ENCODE peak calls at places on chromosomes 5 and 9, in nine cellular contexts. One of them, this sample, is unnamed. For H3K4me1, the result is how much of the 10 kb centered on the place peaks cover.

GRCh38 chr5:120007619-120008018 is 378.3 kb downstream of the FAM170A start:
- DNase-seq in SK-N-SH: no peak
- DNase-seq in CD8-positive, alpha-beta T cell: no peak
- DNase-seq in small intestine: no peak
- DNase-seq in mucosa of descending colon: no peak
- DNase-seq in mesendoderm: no peak
- DNase-seq in endodermal cell: no peak
- DNase-seq in HCT116: no peak
- DNase-seq in cardiac muscle cell: no peak
- DNase-seq in this sample: no peak

GRCh38 chr9:132214027-132214622 is 52.3 kb downstream of the NTNG2 start:
- DNase-seq in mesendoderm: peak
- DNase-seq in mucosa of descending colon: no peak
- DNase-seq in endodermal cell: peak
- DNase-seq in small intestine: no peak
- DNase-seq in HCT116: peak
- DNase-seq in CD8-positive, alpha-beta T cell: no peak
- DNase-seq in SK-N-SH: peak
- DNase-seq in cardiac muscle cell: peak
- DNase-seq in this sample: peak

GRCh38 chr9:80664327-80665210 is 1024.8 kb downstream of the TLE1 start:
- DNase-seq in endodermal cell: no peak
- DNase-seq in SK-N-SH: peak
- DNase-seq in HCT116: no peak
- DNase-seq in small intestine: no peak
- DNase-seq in mucosa of descending colon: no peak
- DNase-seq in cardiac muscle cell: peak
- DNase-seq in CD8-positive, alpha-beta T cell: no peak
- DNase-seq in mesendoderm: peak
- DNase-seq in this sample: no peak

GRCh38 chr5:131211669-131212068 is 40.9 kb downstream of the LYRM7 start:
- DNase-seq in CD8-positive, alpha-beta T cell: no peak
- DNase-seq in small intestine: no peak
- DNase-seq in mesendoderm: no peak
- DNase-seq in SK-N-SH: no peak
- DNase-seq in cardiac muscle cell: no peak
- DNase-seq in endodermal cell: no peak
- DNase-seq in mucosa of descending colon: no peak
- DNase-seq in HCT116: no peak
- DNase-seq in this sample: no peak

GRCh38 chr5:109326864-109327263 is 82.9 kb downstream of the PJA2 start:
- DNase-seq in mucosa of descending colon: no peak
- DNase-seq in SK-N-SH: no peak
- DNase-seq in small intestine: no peak
- DNase-seq in CD8-positive, alpha-beta T cell: no peak
- DNase-seq in cardiac muscle cell: no peak
- DNase-seq in HCT116: no peak
- DNase-seq in mesendoderm: no peak
- DNase-seq in endodermal cell: no peak
- DNase-seq in this sample: no peak

GRCh38 chr5:157613385-157614245 is 38.0 kb upstream of the ADAM19 start:
- DNase-seq in HCT116: no peak
- DNase-seq in CD8-positive, alpha-beta T cell: no peak
- DNase-seq in small intestine: peak
- DNase-seq in endodermal cell: no peak
- DNase-seq in SK-N-SH: no peak
- DNase-seq in mucosa of descending colon: no peak
- DNase-seq in mesendoderm: no peak
- DNase-seq in cardiac muscle cell: no peak
- DNase-seq in this sample: no peak

GRCh38 chr9:79129865-79130480 is 441.8 kb upstream of the TLE4 start:
- DNase-seq in SK-N-SH: peak
- DNase-seq in endodermal cell: peak
- DNase-seq in mucosa of descending colon: no peak
- DNase-seq in cardiac muscle cell: peak
- DNase-seq in CD8-positive, alpha-beta T cell: no peak
- DNase-seq in HCT116: peak
- DNase-seq in small intestine: peak
- DNase-seq in mesendoderm: peak
- DNase-seq in this sample: peak

GRCh38 chr5:138466900-138467710 is 1.8 kb downstream of the EGR1 start:
- DNase-seq in HCT116: no peak
- DNase-seq in mucosa of descending colon: peak
- DNase-seq in cardiac muscle cell: peak
- DNase-seq in SK-N-SH: peak
- DNase-seq in mesendoderm: no peak
- DNase-seq in small intestine: no peak
- DNase-seq in endodermal cell: no peak
- DNase-seq in CD8-positive, alpha-beta T cell: no peak
- DNase-seq in this sample: peak

GRCh38 chr5:1297243-1297642 is 2.4 kb upstream of the TERT start:
- DNase-seq in small intestine: no peak
- DNase-seq in endodermal cell: peak
- DNase-seq in SK-N-SH: no peak
- DNase-seq in cardiac muscle cell: no peak
- DNase-seq in HCT116: no peak
- DNase-seq in mesendoderm: no peak
- DNase-seq in mucosa of descending colon: no peak
- DNase-seq in CD8-positive, alpha-beta T cell: no peak
- DNase-seq in this sample: no peak

GRCh38 chr5:59157001-59157527 is 574.2 kb downstream of the RAB3C start:
- DNase-seq in HCT116: no peak
- DNase-seq in small intestine: no peak
- DNase-seq in mucosa of descending colon: no peak
- DNase-seq in cardiac muscle cell: no peak
- DNase-seq in mesendoderm: no peak
- DNase-seq in CD8-positive, alpha-beta T cell: no peak
- DNase-seq in SK-N-SH: no peak
- DNase-seq in endodermal cell: no peak
- DNase-seq in this sample: no peak

GRCh38 chr9:127252405-127253093 is 12.0 kb upstream of the GARNL3 start:
- DNase-seq in CD8-positive, alpha-beta T cell: no peak
- DNase-seq in mucosa of descending colon: no peak
- DNase-seq in small intestine: no peak
- DNase-seq in SK-N-SH: no peak
- DNase-seq in cardiac muscle cell: no peak
- DNase-seq in endodermal cell: no peak
- DNase-seq in HCT116: no peak
- DNase-seq in mesendoderm: no peak
- DNase-seq in this sample: no peak

GRCh38 chr5:177086918-177087706 is 397 bp downstream of the FGFR4 start:
- DNase-seq in cardiac muscle cell: peak
- DNase-seq in SK-N-SH: peak
- DNase-seq in mucosa of descending colon: peak
- DNase-seq in HCT116: peak
- DNase-seq in CD8-positive, alpha-beta T cell: peak
- DNase-seq in endodermal cell: peak
- DNase-seq in small intestine: peak
- DNase-seq in mesendoderm: peak
- DNase-seq in this sample: no peak

GRCh38 chr5:88515881-88516819 is 247.5 kb upstream of the TMEM161B start:
- DNase-seq in mesendoderm: no peak
- DNase-seq in small intestine: peak
- DNase-seq in endodermal cell: no peak
- DNase-seq in SK-N-SH: no peak
- DNase-seq in HCT116: no peak
- DNase-seq in mucosa of descending colon: no peak
- DNase-seq in cardiac muscle cell: no peak
- DNase-seq in CD8-positive, alpha-beta T cell: no peak
- DNase-seq in this sample: no peak

GRCh38 chr9:92808726-92809451 is 44.3 kb upstream of the BICD2 start:
- DNase-seq in SK-N-SH: peak
- DNase-seq in mesendoderm: peak
- DNase-seq in CD8-positive, alpha-beta T cell: no peak
- DNase-seq in cardiac muscle cell: peak
- DNase-seq in HCT116: peak
- DNase-seq in endodermal cell: peak
- DNase-seq in small intestine: peak
- DNase-seq in mucosa of descending colon: peak
- DNase-seq in this sample: peak

GRCh38 chr5:26833596-26833995 is 204.8 kb downstream of the CDH9 start:
- DNase-seq in endodermal cell: no peak
- DNase-seq in mucosa of descending colon: no peak
- DNase-seq in SK-N-SH: no peak
- DNase-seq in small intestine: no peak
- DNase-seq in HCT116: no peak
- DNase-seq in cardiac muscle cell: no peak
- DNase-seq in CD8-positive, alpha-beta T cell: no peak
- DNase-seq in mesendoderm: no peak
- DNase-seq in this sample: no peak

GRCh38 chr9:34929506-34930102 is 28.5 kb upstream of the PHF24 start:
- DNase-seq in endodermal cell: peak
- DNase-seq in SK-N-SH: peak
- DNase-seq in mucosa of descending colon: no peak
- DNase-seq in CD8-positive, alpha-beta T cell: no peak
- DNase-seq in small intestine: peak
- DNase-seq in mesendoderm: peak
- DNase-seq in HCT116: peak
- DNase-seq in cardiac muscle cell: peak
- DNase-seq in this sample: no peak

DNA sequence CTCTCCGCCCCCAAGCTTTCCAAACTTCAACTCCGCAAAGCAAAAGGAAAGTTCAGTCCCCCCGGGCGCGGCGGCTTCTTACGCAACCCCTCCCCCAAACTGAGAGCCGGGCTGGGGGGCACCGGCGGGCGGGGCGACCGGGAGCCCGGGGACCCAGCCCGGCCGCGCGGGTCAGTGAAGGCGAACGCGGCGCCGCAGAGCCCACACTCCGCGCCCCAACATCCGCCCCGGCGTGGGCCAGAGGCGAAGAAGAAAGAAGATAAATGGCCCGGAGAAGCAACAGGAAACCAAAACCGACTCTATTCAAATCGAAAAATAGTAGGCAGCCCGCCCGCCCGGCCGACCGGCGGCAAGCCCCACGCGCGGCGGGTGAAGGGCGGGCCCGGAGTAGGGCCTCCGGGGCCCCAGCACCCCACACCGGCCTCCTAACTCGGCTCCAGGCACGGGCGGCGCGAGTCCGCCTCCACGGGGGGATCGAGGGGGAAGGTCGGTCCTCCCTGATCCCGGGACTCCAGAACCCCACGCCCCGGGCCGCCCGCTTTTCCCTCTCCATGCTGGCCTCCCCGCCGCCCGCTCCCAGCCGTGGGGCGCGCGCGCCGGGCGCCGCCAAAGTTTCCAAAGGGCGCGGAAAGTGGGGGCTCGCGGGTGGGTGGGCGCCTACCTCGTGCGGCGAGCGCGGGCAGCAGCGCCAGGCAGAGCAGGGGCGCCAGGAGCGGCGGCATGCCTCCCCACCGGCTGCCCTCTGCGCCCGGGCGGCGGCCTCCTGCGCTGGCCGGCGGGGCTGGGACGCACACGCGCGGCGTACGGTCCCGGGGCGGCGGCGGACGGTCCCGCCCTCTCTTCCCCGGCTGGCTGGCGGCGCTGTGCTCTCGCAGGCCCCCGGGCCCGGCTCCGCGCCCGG is 533 bp downstream of the NOTCH1 start:
- DNase-seq in CD8-positive, alpha-beta T cell: peak
- DNase-seq in cardiac muscle cell: no peak
- DNase-seq in mucosa of descending colon: peak
- DNase-seq in endodermal cell: peak
- DNase-seq in mesendoderm: no peak
- DNase-seq in SK-N-SH: peak
- DNase-seq in small intestine: no peak
- DNase-seq in HCT116: no peak
- DNase-seq in this sample: no peak
- H3K4me1 ChIP-seq in CD8-positive, alpha-beta T cell: under half
- H3K4me1 ChIP-seq in cardiac muscle cell: under half
- H3K4me1 ChIP-seq in mucosa of descending colon: half or more
- H3K4me1 ChIP-seq in endodermal cell: under half
- H3K4me1 ChIP-seq in mesendoderm: under half
- H3K4me1 ChIP-seq in SK-N-SH: under half
- H3K4me1 ChIP-seq in small intestine: under half
- H3K4me1 ChIP-seq in HCT116: half or more
- H3K4me1 ChIP-seq in this sample: under half

GRCh38 chr9:116286287-116286686 is 132.7 kb downstream of the PAPPA start:
- DNase-seq in small intestine: no peak
- DNase-seq in mesendoderm: peak
- DNase-seq in cardiac muscle cell: no peak
- DNase-seq in endodermal cell: peak
- DNase-seq in mucosa of descending colon: no peak
- DNase-seq in HCT116: no peak
- DNase-seq in CD8-positive, alpha-beta T cell: no peak
- DNase-seq in SK-N-SH: no peak
- DNase-seq in this sample: no peak
- H3K4me1 ChIP-seq in small intestine: under half
- H3K4me1 ChIP-seq in mesendoderm: under half
- H3K4me1 ChIP-seq in cardiac muscle cell: under half
- H3K4me1 ChIP-seq in endodermal cell: under half
- H3K4me1 ChIP-seq in mucosa of descending colon: under half
- H3K4me1 ChIP-seq in HCT116: under half
- H3K4me1 ChIP-seq in CD8-positive, alpha-beta T cell: under half
- H3K4me1 ChIP-seq in SK-N-SH: under half
- H3K4me1 ChIP-seq in this sample: under half

DNA sequence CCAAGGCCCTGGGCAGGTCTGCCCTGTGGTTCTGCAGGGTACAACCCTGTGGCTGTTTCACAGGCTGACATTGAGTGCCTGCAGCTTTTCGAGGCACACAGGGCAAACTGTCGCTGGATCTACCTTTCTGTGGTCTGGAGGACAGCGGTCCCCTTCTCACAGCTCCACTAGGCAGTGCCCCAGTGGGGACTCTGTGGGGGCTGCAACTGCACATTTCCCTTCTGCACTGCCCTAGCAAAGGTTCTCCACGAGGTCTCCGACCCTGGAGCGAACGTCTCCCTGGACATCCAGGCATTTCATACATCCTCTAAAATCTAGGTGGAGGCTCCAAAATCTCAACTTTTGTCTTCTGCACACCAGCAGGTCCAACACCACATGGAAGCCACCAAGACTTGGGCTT is 1645.2 kb upstream of the CDH6 start:
- DNase-seq in cardiac muscle cell: no peak
- DNase-seq in endodermal cell: no peak
- DNase-seq in SK-N-SH: no peak
- DNase-seq in mesendoderm: no peak
- DNase-seq in HCT116: no peak
- DNase-seq in CD8-positive, alpha-beta T cell: no peak
- DNase-seq in small intestine: no peak
- DNase-seq in mucosa of descending colon: no peak
- DNase-seq in this sample: no peak
- H3K4me1 ChIP-seq in cardiac muscle cell: under half
- H3K4me1 ChIP-seq in endodermal cell: under half
- H3K4me1 ChIP-seq in SK-N-SH: under half
- H3K4me1 ChIP-seq in mesendoderm: under half
- H3K4me1 ChIP-seq in HCT116: under half
- H3K4me1 ChIP-seq in CD8-positive, alpha-beta T cell: under half
- H3K4me1 ChIP-seq in small intestine: under half
- H3K4me1 ChIP-seq in mucosa of descending colon: under half
- H3K4me1 ChIP-seq in this sample: under half

DNA sequence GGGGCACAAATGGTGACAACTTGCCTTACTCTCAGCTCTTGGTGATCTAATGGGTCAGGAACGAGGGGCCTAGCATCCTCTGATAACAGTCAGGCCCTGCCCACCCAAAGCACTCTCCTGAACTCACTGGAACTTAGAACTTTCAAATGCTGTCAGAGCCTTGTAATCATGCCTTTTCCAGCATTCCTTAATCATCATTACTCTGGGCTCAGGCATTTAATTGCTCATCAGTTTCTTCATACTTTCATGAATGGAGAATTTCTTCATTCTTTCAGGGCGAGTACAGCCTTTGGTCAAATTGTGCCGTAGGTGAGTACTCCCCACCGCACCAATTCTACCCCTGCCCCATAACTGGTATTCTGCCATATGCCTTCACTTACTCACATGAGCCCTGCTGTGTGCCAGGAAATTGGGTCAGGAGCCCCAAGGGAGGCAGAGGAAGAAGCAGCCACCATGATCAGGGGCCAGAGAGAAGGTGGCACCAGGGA is 30.2 kb upstream of the DUSP1 start:
- DNase-seq in mesendoderm: peak
- DNase-seq in endodermal cell: peak
- DNase-seq in SK-N-SH: no peak
- DNase-seq in small intestine: no peak
- DNase-seq in CD8-positive, alpha-beta T cell: no peak
- DNase-seq in cardiac muscle cell: peak
- DNase-seq in mucosa of descending colon: no peak
- DNase-seq in HCT116: no peak
- DNase-seq in this sample: no peak
- H3K4me1 ChIP-seq in mesendoderm: under half
- H3K4me1 ChIP-seq in endodermal cell: under half
- H3K4me1 ChIP-seq in SK-N-SH: under half
- H3K4me1 ChIP-seq in small intestine: under half
- H3K4me1 ChIP-seq in CD8-positive, alpha-beta T cell: under half
- H3K4me1 ChIP-seq in cardiac muscle cell: under half
- H3K4me1 ChIP-seq in mucosa of descending colon: under half
- H3K4me1 ChIP-seq in HCT116: under half
- H3K4me1 ChIP-seq in this sample: under half